ENCODE peak calls at places on chromosome 17, in ten cellular contexts. N is progenitor cell of endocrine pancreas; P is mesendoderm; W is stimulated activated CD8-positive, alpha-beta memory T cell treated with anti-CD3 and anti-CD28 coated beads, Interleukin-2, amount 100 ng/mL, for 1 hour; D is NCI-H748 treated with DMSO at 0.1 percent for 48 hours; C is effector memory CD8-positive, alpha-beta T cell; U is NCI-H69; F is chondrocyte; R is occipital lobe; B is activated naive CD4-positive, alpha-beta T cell. O is an unnamed sample.

GRCh38 chr17:5110816-5111215 is 862 bp downstream of the ZNF232 start:
- DNase-seq in C (no peak), N (no peak), D (peak), U (no peak), B (no peak), P (peak), F (no peak), R (no peak), W (no peak), O (no peak)

GRCh38 chr17:29205047-29205446 is 24.8 kb upstream of the MYO18A start:
- DNase-seq in B (no peak), U (no peak), D (no peak), N (no peak), P (no peak), W (no peak), F (no peak), C (no peak), R (no peak), O (no peak)

GRCh38 chr17:39700148-39700987 is 504 bp downstream of the ERBB2 start:
- DNase-seq in F (no peak), R (no peak), N (peak), D (no peak), U (no peak), P (peak), B (no peak), C (no peak), W (no peak), O (no peak)

GRCh38 chr17:74558882-74559519 is 8.3 kb downstream of the CD300H start:
- DNase-seq in B (no peak), U (no peak), N (no peak), R (no peak), P (no peak), D (no peak), C (no peak), W (no peak), F (no peak), O (no peak)

GRCh38 chr17:46942441-46943217 is 19.7 kb downstream of the GOSR2 start:
- DNase-seq in B (no peak), U (peak), C (peak), P (peak), F (no peak), D (peak), R (peak), N (peak), W (peak), O (peak)

GRCh38 chr17:77327566-77328463 is 187.0 kb downstream of the SEC14L1 start:
- DNase-seq in F (peak), W (no peak), U (no peak), C (no peak), R (peak), P (no peak), N (no peak), B (no peak), D (no peak), O (no peak)

GRCh38 chr17:40124279-40125141 is 2.7 kb downstream of the MSL1 start:
- DNase-seq in F (no peak), N (no peak), B (no peak), P (peak), R (peak), W (no peak), U (peak), C (no peak), D (no peak), O (peak)

GRCh38 chr17:42247734-42248133 is 28.5 kb downstream of the STAT5B start:
- DNase-seq in F (no peak), C (no peak), U (no peak), W (no peak), N (no peak), P (peak), R (no peak), D (no peak), B (no peak), O (no peak)

GRCh38 chr17:27888945-27889344 is 4.2 kb downstream of the LYRM9 start:
- DNase-seq in P (peak), W (no peak), C (no peak), U (no peak), F (no peak), B (no peak), D (no peak), N (no peak), R (no peak), O (no peak)

GRCh38 chr17:58677204-58677880 is 14.5 kb downstream of the TEX14 start:
- DNase-seq in N (no peak), F (no peak), P (no peak), C (no peak), B (no peak), R (no peak), U (no peak), W (no peak), D (no peak), O (no peak)

GRCh38 chr17:51759260-51759659 is 399.3 kb downstream of the CA10 start:
- DNase-seq in U (no peak), N (no peak), P (no peak), R (no peak), B (no peak), F (no peak), C (no peak), D (no peak), W (no peak), O (no peak)

GRCh38 chr17:10875984-10876555 is 38.2 kb upstream of the PIRT start:
- DNase-seq in F (no peak), D (peak), R (no peak), U (peak), W (no peak), B (no peak), N (peak), C (no peak), P (peak), O (no peak)

GRCh38 chr17:27939489-27940465 is 46.6 kb upstream of the LYRM9 start:
- DNase-seq in D (peak), U (peak), P (no peak), W (no peak), N (no peak), B (no peak), C (no peak), R (no peak), F (no peak), O (no peak)

GRCh38 chr17:3885970-3886369 is 6.9 kb downstream of the CAMKK1 start:
- DNase-seq in C (no peak), F (no peak), N (no peak), U (no peak), R (no peak), P (peak), B (no peak), W (no peak), D (no peak), O (no peak)

GRCh38 chr17:61406871-61407210 is 7.2 kb downstream of the TBX2 start:
- DNase-seq in F (peak), N (no peak), D (no peak), P (no peak), W (no peak), R (no peak), C (no peak), B (no peak), U (no peak), O (no peak)

GRCh38 chr17:73432624-73433190 is 120.9 kb upstream of the CDC42EP4 start:
- DNase-seq in P (no peak), N (no peak), B (no peak), R (no peak), W (no peak), D (no peak), F (peak), C (no peak), U (peak), O (no peak)

GRCh38 chr17:66625321-66625767 is 209.6 kb upstream of the CACNG5 start:
- DNase-seq in W (no peak), F (no peak), C (no peak), R (no peak), D (peak), B (no peak), U (peak), P (peak), N (no peak), O (peak)

GRCh38 chr17:82791532-82791931 is 39.7 kb downstream of the TBCD start:
- DNase-seq in P (no peak), B (no peak), F (no peak), C (no peak), N (no peak), U (no peak), D (no peak), R (peak), W (no peak), O (no peak)

GRCh38 chr17:29451338-29451737 is 61.2 kb downstream of the TAOK1 start:
- DNase-seq in C (no peak), P (no peak), U (no peak), N (no peak), D (no peak), F (no peak), W (no peak), B (no peak), R (no peak), O (no peak)

GRCh38 chr17:81338301-81339179 is 43.4 kb upstream of the SLC38A10 start:
- DNase-seq in P (no peak), U (peak), F (no peak), W (no peak), D (no peak), B (no peak), C (no peak), R (no peak), N (no peak), O (no peak)

GRCh38 chr17:41478240-41478639 is 2.7 kb downstream of the KRT35 start:
- DNase-seq in P (no peak), N (no peak), D (no peak), B (no peak), W (no peak), U (no peak), F (no peak), R (no peak), C (no peak), O (no peak)

GRCh38 chr17:17086585-17086984 is 44.3 kb downstream of the MPRIP start:
- DNase-seq in B (no peak), N (no peak), D (no peak), P (no peak), W (no peak), R (no peak), F (peak), C (no peak), U (no peak), O (no peak)

GRCh38 chr17:5942687-5943086 is 127.5 kb upstream of the WSCD1 start:
- DNase-seq in F (peak), P (no peak), U (no peak), N (no peak), C (no peak), B (no peak), D (peak), W (no peak), R (no peak), O (no peak)

GRCh38 chr17:47810200-47810821 is 11.3 kb downstream of the OSBPL7 start:
- DNase-seq in F (peak), U (no peak), P (peak), C (peak), B (no peak), D (no peak), R (no peak), W (no peak), N (peak), O (no peak)